ENCODE peak calls at places on chromosome 17, in seven cellular contexts. One of them, this sample, is unnamed. For H3K4me1, the result is how much of the 10 kb centered on the place peaks cover.

GRCh38 chr17:9677411-9677810 is 32.1 kb downstream of the USP43 start:
- DNase-seq in naive thymus-derived CD4-positive, alpha-beta T cell: no peak
- DNase-seq in effector memory CD4-positive, alpha-beta T cell: no peak
- DNase-seq in CD4-positive, CD25-positive, alpha-beta regulatory T cell: no peak
- DNase-seq in heart left ventricle: no peak
- DNase-seq in aorta: no peak
- DNase-seq in neural progenitor cell: no peak
- DNase-seq in this sample: peak

GRCh38 chr17:62653831-62654829 is 26.7 kb downstream of the MRC2 start:
- DNase-seq in naive thymus-derived CD4-positive, alpha-beta T cell: no peak
- DNase-seq in neural progenitor cell: peak
- DNase-seq in effector memory CD4-positive, alpha-beta T cell: no peak
- DNase-seq in CD4-positive, CD25-positive, alpha-beta regulatory T cell: no peak
- DNase-seq in heart left ventricle: peak
- DNase-seq in aorta: peak
- DNase-seq in this sample: no peak

GRCh38 chr17:336110-337021 is 16.2 kb downstream of the RPH3AL start:
- DNase-seq in heart left ventricle: peak
- DNase-seq in aorta: peak
- DNase-seq in CD4-positive, CD25-positive, alpha-beta regulatory T cell: peak
- DNase-seq in naive thymus-derived CD4-positive, alpha-beta T cell: peak
- DNase-seq in effector memory CD4-positive, alpha-beta T cell: no peak
- DNase-seq in neural progenitor cell: peak
- DNase-seq in this sample: no peak

GRCh38 chr17:60887607-60888028 is 210.0 kb downstream of the BCAS3 start:
- DNase-seq in effector memory CD4-positive, alpha-beta T cell: no peak
- DNase-seq in neural progenitor cell: no peak
- DNase-seq in aorta: no peak
- DNase-seq in heart left ventricle: no peak
- DNase-seq in CD4-positive, CD25-positive, alpha-beta regulatory T cell: no peak
- DNase-seq in naive thymus-derived CD4-positive, alpha-beta T cell: no peak
- DNase-seq in this sample: no peak

GRCh38 chr17:50684612-50685333 is 22.9 kb downstream of the ANKRD40 start:
- DNase-seq in aorta: no peak
- DNase-seq in CD4-positive, CD25-positive, alpha-beta regulatory T cell: no peak
- DNase-seq in heart left ventricle: no peak
- DNase-seq in effector memory CD4-positive, alpha-beta T cell: no peak
- DNase-seq in naive thymus-derived CD4-positive, alpha-beta T cell: no peak
- DNase-seq in neural progenitor cell: peak
- DNase-seq in this sample: no peak

GRCh38 chr17:73192894-73193701 is at the start of gene COG1:
- DNase-seq in effector memory CD4-positive, alpha-beta T cell: peak
- DNase-seq in naive thymus-derived CD4-positive, alpha-beta T cell: peak
- DNase-seq in CD4-positive, CD25-positive, alpha-beta regulatory T cell: peak
- DNase-seq in heart left ventricle: peak
- DNase-seq in aorta: peak
- DNase-seq in neural progenitor cell: peak
- DNase-seq in this sample: peak

GRCh38 chr17:5443728-5444127 is 4.8 kb upstream of the C1QBP start:
- DNase-seq in CD4-positive, CD25-positive, alpha-beta regulatory T cell: no peak
- DNase-seq in effector memory CD4-positive, alpha-beta T cell: no peak
- DNase-seq in naive thymus-derived CD4-positive, alpha-beta T cell: no peak
- DNase-seq in aorta: no peak
- DNase-seq in heart left ventricle: no peak
- DNase-seq in neural progenitor cell: no peak
- DNase-seq in this sample: no peak

GRCh38 chr17:13952252-13952721 is 117.0 kb upstream of the COX10 start:
- DNase-seq in naive thymus-derived CD4-positive, alpha-beta T cell: no peak
- DNase-seq in heart left ventricle: no peak
- DNase-seq in effector memory CD4-positive, alpha-beta T cell: no peak
- DNase-seq in aorta: no peak
- DNase-seq in CD4-positive, CD25-positive, alpha-beta regulatory T cell: no peak
- DNase-seq in neural progenitor cell: no peak
- DNase-seq in this sample: peak

GRCh38 chr17:19343671-19344151 is 18.8 kb downstream of the B9D1 start:
- DNase-seq in neural progenitor cell: no peak
- DNase-seq in naive thymus-derived CD4-positive, alpha-beta T cell: no peak
- DNase-seq in heart left ventricle: no peak
- DNase-seq in CD4-positive, CD25-positive, alpha-beta regulatory T cell: no peak
- DNase-seq in effector memory CD4-positive, alpha-beta T cell: no peak
- DNase-seq in aorta: no peak
- DNase-seq in this sample: no peak

GRCh38 chr17:56141046-56141839 is 12.0 kb upstream of the ANKFN1 start:
- DNase-seq in neural progenitor cell: no peak
- DNase-seq in aorta: no peak
- DNase-seq in effector memory CD4-positive, alpha-beta T cell: no peak
- DNase-seq in CD4-positive, CD25-positive, alpha-beta regulatory T cell: no peak
- DNase-seq in naive thymus-derived CD4-positive, alpha-beta T cell: no peak
- DNase-seq in heart left ventricle: no peak
- DNase-seq in this sample: no peak

GRCh38 chr17:63525190-63525946 is 2.2 kb downstream of the KCNH6 start:
- DNase-seq in aorta: no peak
- DNase-seq in CD4-positive, CD25-positive, alpha-beta regulatory T cell: no peak
- DNase-seq in effector memory CD4-positive, alpha-beta T cell: no peak
- DNase-seq in heart left ventricle: no peak
- DNase-seq in neural progenitor cell: no peak
- DNase-seq in naive thymus-derived CD4-positive, alpha-beta T cell: no peak
- DNase-seq in this sample: no peak

GRCh38 chr17:55577687-55578086 is 66.4 kb upstream of the SMIM36 start:
- DNase-seq in effector memory CD4-positive, alpha-beta T cell: no peak
- DNase-seq in neural progenitor cell: no peak
- DNase-seq in heart left ventricle: peak
- DNase-seq in CD4-positive, CD25-positive, alpha-beta regulatory T cell: peak
- DNase-seq in aorta: peak
- DNase-seq in naive thymus-derived CD4-positive, alpha-beta T cell: no peak
- DNase-seq in this sample: peak

GRCh38 chr17:5422505-5422904 is 2.5 kb downstream of the RPAIN start:
- DNase-seq in aorta: no peak
- DNase-seq in CD4-positive, CD25-positive, alpha-beta regulatory T cell: no peak
- DNase-seq in neural progenitor cell: no peak
- DNase-seq in naive thymus-derived CD4-positive, alpha-beta T cell: no peak
- DNase-seq in effector memory CD4-positive, alpha-beta T cell: no peak
- DNase-seq in heart left ventricle: no peak
- DNase-seq in this sample: peak

GRCh38 chr17:72624652-72625051 is 467.8 kb downstream of the SLC39A11 start:
- DNase-seq in neural progenitor cell: no peak
- DNase-seq in naive thymus-derived CD4-positive, alpha-beta T cell: no peak
- DNase-seq in CD4-positive, CD25-positive, alpha-beta regulatory T cell: no peak
- DNase-seq in heart left ventricle: no peak
- DNase-seq in effector memory CD4-positive, alpha-beta T cell: no peak
- DNase-seq in aorta: no peak
- DNase-seq in this sample: no peak

GRCh38 chr17:35185849-35186248 is 8.3 kb downstream of the SLC35G3 start:
- DNase-seq in effector memory CD4-positive, alpha-beta T cell: no peak
- DNase-seq in naive thymus-derived CD4-positive, alpha-beta T cell: no peak
- DNase-seq in neural progenitor cell: no peak
- DNase-seq in heart left ventricle: no peak
- DNase-seq in CD4-positive, CD25-positive, alpha-beta regulatory T cell: peak
- DNase-seq in aorta: no peak
- DNase-seq in this sample: no peak

GRCh38 chr17:27870345-27870744 is 22.8 kb downstream of the LYRM9 start:
- DNase-seq in heart left ventricle: no peak
- DNase-seq in aorta: no peak
- DNase-seq in naive thymus-derived CD4-positive, alpha-beta T cell: no peak
- DNase-seq in CD4-positive, CD25-positive, alpha-beta regulatory T cell: no peak
- DNase-seq in neural progenitor cell: no peak
- DNase-seq in effector memory CD4-positive, alpha-beta T cell: no peak
- DNase-seq in this sample: peak

GRCh38 chr17:30232015-30232821 is 3.3 kb downstream of the SLC6A4 start:
- DNase-seq in naive thymus-derived CD4-positive, alpha-beta T cell: no peak
- DNase-seq in CD4-positive, CD25-positive, alpha-beta regulatory T cell: no peak
- DNase-seq in neural progenitor cell: no peak
- DNase-seq in effector memory CD4-positive, alpha-beta T cell: no peak
- DNase-seq in aorta: no peak
- DNase-seq in heart left ventricle: no peak
- DNase-seq in this sample: no peak

GRCh38 chr17:973053-973452 is 6.5 kb downstream of the NXN start:
- DNase-seq in CD4-positive, CD25-positive, alpha-beta regulatory T cell: no peak
- DNase-seq in heart left ventricle: peak
- DNase-seq in effector memory CD4-positive, alpha-beta T cell: no peak
- DNase-seq in naive thymus-derived CD4-positive, alpha-beta T cell: no peak
- DNase-seq in neural progenitor cell: no peak
- DNase-seq in aorta: no peak
- DNase-seq in this sample: peak

GRCh38 chr17:72602517-72603345 is 481.9 kb downstream of the SOX9 start:
- DNase-seq in neural progenitor cell: peak
- DNase-seq in heart left ventricle: no peak
- DNase-seq in CD4-positive, CD25-positive, alpha-beta regulatory T cell: no peak
- DNase-seq in effector memory CD4-positive, alpha-beta T cell: no peak
- DNase-seq in aorta: no peak
- DNase-seq in naive thymus-derived CD4-positive, alpha-beta T cell: no peak
- DNase-seq in this sample: peak

GRCh38 chr17:79545251-79546005 is 65.4 kb downstream of the RBFOX3 start:
- DNase-seq in naive thymus-derived CD4-positive, alpha-beta T cell: no peak
- DNase-seq in aorta: peak
- DNase-seq in CD4-positive, CD25-positive, alpha-beta regulatory T cell: no peak
- DNase-seq in effector memory CD4-positive, alpha-beta T cell: no peak
- DNase-seq in neural progenitor cell: no peak
- DNase-seq in heart left ventricle: no peak
- DNase-seq in this sample: no peak

GRCh38 chr17:1168537-1169234 is 11.1 kb downstream of the ABR start:
- DNase-seq in CD4-positive, CD25-positive, alpha-beta regulatory T cell: no peak
- DNase-seq in heart left ventricle: no peak
- DNase-seq in effector memory CD4-positive, alpha-beta T cell: no peak
- DNase-seq in naive thymus-derived CD4-positive, alpha-beta T cell: no peak
- DNase-seq in neural progenitor cell: no peak
- DNase-seq in aorta: no peak
- DNase-seq in this sample: no peak

GRCh38 chr17:9339958-9340357 is 235.7 kb downstream of the STX8 start:
- DNase-seq in naive thymus-derived CD4-positive, alpha-beta T cell: no peak
- DNase-seq in heart left ventricle: no peak
- DNase-seq in neural progenitor cell: no peak
- DNase-seq in CD4-positive, CD25-positive, alpha-beta regulatory T cell: no peak
- DNase-seq in effector memory CD4-positive, alpha-beta T cell: no peak
- DNase-seq in aorta: no peak
- DNase-seq in this sample: no peak

DNA sequence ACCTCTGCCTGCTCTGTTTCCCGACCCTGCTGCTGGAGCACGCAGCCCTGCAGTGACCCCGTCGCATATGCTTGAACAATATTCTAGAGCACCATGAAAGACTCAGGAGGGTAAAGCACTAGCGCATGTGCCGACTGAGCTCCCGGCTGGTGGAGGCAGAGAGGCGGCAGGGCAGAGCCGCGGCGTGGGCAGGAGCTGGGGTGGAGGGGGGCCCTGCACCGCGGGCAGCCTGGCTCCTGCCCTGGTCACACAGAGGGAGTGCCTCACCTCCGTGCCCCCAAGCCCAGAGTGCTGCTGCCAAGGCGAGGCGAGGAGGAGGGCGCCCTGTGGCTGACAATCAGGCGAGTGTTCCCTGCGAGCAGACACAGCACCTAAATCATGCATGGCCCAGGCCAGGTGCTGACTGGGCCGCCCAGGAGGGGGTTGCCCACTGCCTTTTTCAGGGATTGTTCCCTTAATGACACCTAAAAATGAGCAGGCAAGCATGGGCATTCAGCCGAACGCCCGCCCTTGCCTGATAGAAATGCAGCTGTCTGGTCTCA is 105.8 kb upstream of the TNRC6C start:
- DNase-seq in CD4-positive, CD25-positive, alpha-beta regulatory T cell: no peak
- DNase-seq in effector memory CD4-positive, alpha-beta T cell: no peak
- DNase-seq in aorta: peak
- DNase-seq in heart left ventricle: no peak
- DNase-seq in naive thymus-derived CD4-positive, alpha-beta T cell: no peak
- DNase-seq in neural progenitor cell: no peak
- DNase-seq in this sample: no peak
- H3K27ac ChIP-seq in CD4-positive, CD25-positive, alpha-beta regulatory T cell: no peak
- H3K27ac ChIP-seq in effector memory CD4-positive, alpha-beta T cell: no peak
- H3K27ac ChIP-seq in aorta: no peak
- H3K27ac ChIP-seq in heart left ventricle: no peak
- H3K27ac ChIP-seq in naive thymus-derived CD4-positive, alpha-beta T cell: no peak
- H3K27ac ChIP-seq in neural progenitor cell: no peak
- H3K27ac ChIP-seq in this sample: no peak

GRCh38 chr17:3889613-3890012 is 3.2 kb downstream of the CAMKK1 start:
- DNase-seq in CD4-positive, CD25-positive, alpha-beta regulatory T cell: no peak
- DNase-seq in naive thymus-derived CD4-positive, alpha-beta T cell: no peak
- DNase-seq in heart left ventricle: no peak
- DNase-seq in aorta: no peak
- DNase-seq in neural progenitor cell: no peak
- DNase-seq in effector memory CD4-positive, alpha-beta T cell: no peak
- DNase-seq in this sample: no peak
- H3K4me1 ChIP-seq in CD4-positive, CD25-positive, alpha-beta regulatory T cell: under half
- H3K4me1 ChIP-seq in naive thymus-derived CD4-positive, alpha-beta T cell: under half
- H3K4me1 ChIP-seq in heart left ventricle: half or more
- H3K4me1 ChIP-seq in aorta: under half
- H3K4me1 ChIP-seq in neural progenitor cell: under half
- H3K4me1 ChIP-seq in effector memory CD4-positive, alpha-beta T cell: under half
- H3K4me1 ChIP-seq in this sample: under half

GRCh38 chr17:40326832-40327199 is 17.8 kb downstream of the RARA start:
- DNase-seq in CD4-positive, CD25-positive, alpha-beta regulatory T cell: no peak
- DNase-seq in neural progenitor cell: no peak
- DNase-seq in effector memory CD4-positive, alpha-beta T cell: no peak
- DNase-seq in naive thymus-derived CD4-positive, alpha-beta T cell: no peak
- DNase-seq in heart left ventricle: peak
- DNase-seq in aorta: no peak
- DNase-seq in this sample: no peak

GRCh38 chr17:40327735-40328385 is 18.9 kb downstream of the RARA start:
- DNase-seq in CD4-positive, CD25-positive, alpha-beta regulatory T cell: no peak
- DNase-seq in neural progenitor cell: no peak
- DNase-seq in effector memory CD4-positive, alpha-beta T cell: no peak
- DNase-seq in naive thymus-derived CD4-positive, alpha-beta T cell: no peak
- DNase-seq in heart left ventricle: peak
- DNase-seq in aorta: no peak
- DNase-seq in this sample: no peak

GRCh38 chr17:40325156-40326013 is 16.4 kb downstream of the RARA start:
- DNase-seq in heart left ventricle: peak
- DNase-seq in CD4-positive, CD25-positive, alpha-beta regulatory T cell: peak
- DNase-seq in aorta: peak
- DNase-seq in effector memory CD4-positive, alpha-beta T cell: no peak
- DNase-seq in naive thymus-derived CD4-positive, alpha-beta T cell: peak
- DNase-seq in neural progenitor cell: no peak
- DNase-seq in this sample: no peak

GRCh38 chr17:40327244-40327666 is 18.3 kb downstream of the RARA start:
- DNase-seq in neural progenitor cell: no peak
- DNase-seq in CD4-positive, CD25-positive, alpha-beta regulatory T cell: peak
- DNase-seq in heart left ventricle: peak
- DNase-seq in effector memory CD4-positive, alpha-beta T cell: no peak
- DNase-seq in aorta: no peak
- DNase-seq in naive thymus-derived CD4-positive, alpha-beta T cell: no peak
- DNase-seq in this sample: no peak

GRCh38 chr17:40326014-40326831 is 17.2 kb downstream of the RARA start:
- DNase-seq in effector memory CD4-positive, alpha-beta T cell: peak
- DNase-seq in aorta: peak
- DNase-seq in neural progenitor cell: no peak
- DNase-seq in CD4-positive, CD25-positive, alpha-beta regulatory T cell: peak
- DNase-seq in naive thymus-derived CD4-positive, alpha-beta T cell: peak
- DNase-seq in heart left ventricle: peak
- DNase-seq in this sample: no peak
- H3K27ac ChIP-seq in effector memory CD4-positive, alpha-beta T cell: peak
- H3K27ac ChIP-seq in aorta: no peak
- H3K27ac ChIP-seq in neural progenitor cell: no peak
- H3K27ac ChIP-seq in CD4-positive, CD25-positive, alpha-beta regulatory T cell: peak
- H3K27ac ChIP-seq in naive thymus-derived CD4-positive, alpha-beta T cell: peak
- H3K27ac ChIP-seq in heart left ventricle: peak
- H3K27ac ChIP-seq in this sample: no peak

GRCh38 chr17:42423766-42424165 is 710 bp upstream of the CAVIN1 start:
- DNase-seq in aorta: peak
- DNase-seq in heart left ventricle: no peak
- DNase-seq in effector memory CD4-positive, alpha-beta T cell: no peak
- DNase-seq in naive thymus-derived CD4-positive, alpha-beta T cell: no peak
- DNase-seq in neural progenitor cell: no peak
- DNase-seq in CD4-positive, CD25-positive, alpha-beta regulatory T cell: no peak
- DNase-seq in this sample: no peak
- H3K4me1 ChIP-seq in aorta: under half
- H3K4me1 ChIP-seq in heart left ventricle: half or more
- H3K4me1 ChIP-seq in effector memory CD4-positive, alpha-beta T cell: under half
- H3K4me1 ChIP-seq in naive thymus-derived CD4-positive, alpha-beta T cell: under half
- H3K4me1 ChIP-seq in neural progenitor cell: under half
- H3K4me1 ChIP-seq in CD4-positive, CD25-positive, alpha-beta regulatory T cell: under half
- H3K4me1 ChIP-seq in this sample: under half